ENCODE peak calls at places on chromosome 21, in four cellular contexts. G, X, R and E are unnamed samples.
A peak's percentile ranks its signal among the peaks of the same experiment; 100 is the strongest.

GRCh38 chr21:38343691-38344090 is 86.9 kb downstream of the KCNJ15 start:
- DNase-seq in G (no peak), X (peak; percentile 83), R (no peak), E (no peak)

GRCh38 chr21:30194701-30195299 is 21.1 kb downstream of the CLDN8 start:
- DNase-seq in G (no peak), X (no peak), R (peak; percentile 27), E (no peak)

GRCh38 chr21:32483293-32483595 is 70.7 kb downstream of the EVA1C start:
- DNase-seq in G (no peak), X (no peak), R (no peak), E (no peak)

GRCh38 chr21:39314155-39315027 is 959 bp upstream of the BRWD1 start:
- DNase-seq in G (peak; percentile 75), X (peak; percentile 29), R (no peak), E (no peak)

GRCh38 chr21:38337793-38338192 is 81.0 kb downstream of the KCNJ15 start:
- DNase-seq in G (no peak), X (no peak), R (no peak), E (no peak)

GRCh38 chr21:15592957-15593356 is 136.8 kb upstream of the USP25 start:
- DNase-seq in G (no peak), X (no peak), R (no peak), E (no peak)

GRCh38 chr21:40231979-40232378 is 364.7 kb downstream of the PCP4 start:
- DNase-seq in G (no peak), X (no peak), R (no peak), E (no peak)

GRCh38 chr21:45579383-45580180 is 37.3 kb upstream of the SLC19A1 start:
- DNase-seq in G (no peak), X (no peak), R (no peak), E (no peak)

GRCh38 chr21:46179708-46180078 is 4.6 kb downstream of the SPATC1L start:
- DNase-seq in G (no peak), X (no peak), R (no peak), E (no peak)

GRCh38 chr21:45887121-45887611 is 94.4 kb upstream of the COL6A1 start:
- DNase-seq in G (no peak), X (no peak), R (no peak), E (no peak)